ENCODE peak calls at places on chromosomes 12 and 14, in ten cellular contexts. E, C, F, N, G, R, K, V, I and H are unnamed samples.

GRCh38 chr12:70576341-70577282 is 60.6 kb downstream of the PTPRB start:
- DNase-seq in E (peak; percentile 50), C (no peak), F (no peak), N (peak; percentile 85), G (no peak), R (no peak), K (no peak), V (no peak), I (no peak), H (no peak)

GRCh38 chr14:56862843-56863242 is 52.6 kb upstream of the OTX2 start:
- DNase-seq in E (no peak), C (no peak), F (no peak), N (no peak), G (no peak), R (no peak), K (no peak), V (no peak), I (no peak), H (peak; percentile 47)

GRCh38 chr12:59182191-59182590 is 261.9 kb upstream of the LRIG3 start:
- DNase-seq in E (no peak), C (no peak), F (no peak), N (no peak), G (no peak), R (no peak), K (no peak), V (no peak), I (no peak), H (no peak)

GRCh38 chr12:25769076-25769945 is 189.2 kb upstream of the RASSF8 start:
- DNase-seq in E (peak; percentile 49), C (no peak), F (no peak), N (peak; percentile 93), G (no peak), R (no peak), K (peak; percentile 69), V (no peak), I (no peak), H (no peak)

GRCh38 chr12:43309845-43310405 is 242.1 kb downstream of the ADAMTS20 start:
- DNase-seq in E (peak; percentile 96), C (no peak), F (no peak), N (peak; percentile 99), G (no peak), R (no peak), K (no peak), V (no peak), I (no peak), H (no peak)

GRCh38 chr12:104975621-104976343 is 10.3 kb upstream of the NOPCHAP1 start:
- DNase-seq in E (no peak), C (no peak), F (no peak), N (peak; percentile 48), G (no peak), R (no peak), K (no peak), V (no peak), I (no peak), H (no peak)

GRCh38 chr12:124129132-124129531 is 156.1 kb downstream of the ZNF664 start:
- DNase-seq in E (no peak), C (no peak), F (no peak), N (no peak), G (no peak), R (no peak), K (no peak), V (no peak), I (no peak), H (no peak)

GRCh38 chr12:21527451-21528180 is 1.5 kb downstream of the SPX start:
- DNase-seq in E (no peak), C (peak; percentile 56), F (peak; percentile 77), N (peak; percentile 18), G (peak; percentile 69), R (no peak), K (peak; percentile 61), V (peak; percentile 58), I (peak; percentile 25), H (peak; percentile 63)

GRCh38 chr12:53752192-53752601 is 418 bp upstream of the CISTR start:
- DNase-seq in E (no peak), C (no peak), F (no peak), N (no peak), G (no peak), R (no peak), K (no peak), V (no peak), I (no peak), H (no peak)
- H3K4me3 ChIP-seq in E (no peak overlapping the region), C (peak overlapping the region; percentile 53), F (peak overlapping the region; percentile 55), N (no peak overlapping the region), G (no peak overlapping the region), R (peak overlapping the region; percentile 57), K (peak overlapping the region; percentile 59), V (peak overlapping the region; percentile 73), I (peak overlapping the region; percentile 61), H (peak overlapping the region; percentile 62)

DNA sequence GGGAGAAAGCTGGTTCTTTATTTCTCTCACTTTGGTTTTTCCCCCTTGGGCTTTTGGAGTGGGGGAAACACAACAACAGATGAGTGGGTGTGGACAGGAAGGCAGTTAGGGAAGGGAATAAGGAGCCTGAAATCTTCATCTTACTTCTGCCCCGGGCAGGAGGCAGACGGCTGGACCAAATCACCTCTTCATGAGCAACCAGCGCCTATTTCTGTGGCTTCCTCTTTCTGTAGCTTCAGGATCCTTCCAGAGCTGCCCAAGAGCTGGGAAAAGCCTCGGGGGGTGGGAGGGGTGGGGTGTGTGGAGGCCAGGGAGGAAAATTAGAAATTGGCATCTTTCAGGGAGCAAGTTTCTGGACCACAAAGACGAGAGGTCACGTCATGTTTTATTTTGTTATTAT is 218.4 kb downstream of the PHETA1 start:
- DNase-seq in E (no peak), C (no peak), F (no peak), N (no peak), G (no peak), R (no peak), K (no peak), V (no peak), I (no peak), H (no peak)
- TF ChIP-seq CTCF in E (no peak), C (no peak), F (no peak), N (no peak), G (no peak), R (no peak), K (no peak), V (no peak), I (no peak), H (no peak)

GRCh38 chr14:23294734-23295561 is 7.7 kb downstream of the PPP1R3E start:
- DNase-seq in E (no peak), C (peak; percentile 50), F (no peak), N (peak; percentile 51), G (peak; percentile 64), R (peak; percentile 47), K (peak; percentile 46), V (no peak), I (no peak), H (no peak)
- H3K27me3 ChIP-seq in E (peaks cover 6% of the 10 kb centered on the region), C (no peaks in the 10 kb centered on the region), F (no peaks in the 10 kb centered on the region), N (peaks cover 3% of the 10 kb centered on the region), G (no peaks in the 10 kb centered on the region), R (no peaks in the 10 kb centered on the region), K (peaks cover 4% of the 10 kb centered on the region), V (no peaks in the 10 kb centered on the region), I (no peaks in the 10 kb centered on the region), H (no peaks in the 10 kb centered on the region)

GRCh38 chr12:46367351-46368029 is 5.1 kb downstream of the SLC38A2 start:
- DNase-seq in E (no peak), C (no peak), F (no peak), N (no peak), G (no peak), R (no peak), K (no peak), V (no peak), I (no peak), H (no peak)
- H3K4me3 ChIP-seq in E (peak overlapping the region; percentile 95), C (peak overlapping the region; percentile 95), F (peak overlapping the region; percentile 92), N (peak overlapping the region; percentile 38), G (no peak overlapping the region), R (peak overlapping the region; percentile 72), K (peak overlapping the region; percentile 86), V (peak overlapping the region; percentile 94), I (peak overlapping the region; percentile 87), H (peak overlapping the region; percentile 89)

GRCh38 chr14:92994942-92995341 is 72.0 kb downstream of the CHGA start:
- DNase-seq in E (no peak), C (no peak), F (no peak), N (no peak), G (no peak), R (no peak), K (no peak), V (no peak), I (no peak), H (no peak)
- TF ChIP-seq CTCF in E (no peak), C (no peak), F (no peak), N (no peak), G (no peak), R (no peak), K (no peak), V (no peak), I (no peak), H (no peak)

DNA sequence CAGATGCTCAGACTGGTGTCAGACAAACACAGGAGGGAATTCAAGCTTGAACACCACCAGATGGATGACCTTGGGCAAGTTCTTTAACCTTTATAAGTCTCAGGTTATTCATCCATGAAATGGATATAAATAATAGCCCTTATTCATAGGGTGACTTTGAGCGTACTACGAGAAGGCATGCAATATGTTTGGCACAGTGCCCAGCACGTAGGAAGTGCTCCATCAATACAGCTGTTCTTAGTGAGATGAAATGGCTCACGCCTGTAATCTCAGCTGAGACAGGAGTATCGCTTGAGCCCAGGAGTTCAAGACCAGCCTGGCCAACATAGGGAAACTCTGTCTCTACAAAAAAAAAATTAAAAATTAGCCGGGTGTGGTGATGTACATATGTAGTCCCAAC is 84.8 kb upstream of the FICD start:
- DNase-seq in E (no peak), C (no peak), F (no peak), N (peak; percentile 8), G (peak; percentile 8), R (no peak), K (no peak), V (no peak), I (no peak), H (no peak)
- H3K27me3 ChIP-seq in E (no peaks in the 10 kb centered on the region), C (peaks cover 7% of the 10 kb centered on the region), F (no peaks in the 10 kb centered on the region), N (no peaks in the 10 kb centered on the region), G (no peaks in the 10 kb centered on the region), R (peaks cover 3% of the 10 kb centered on the region), K (no peaks in the 10 kb centered on the region), V (peaks cover 25% of the 10 kb centered on the region), I (no peaks in the 10 kb centered on the region), H (no peaks in the 10 kb centered on the region)

DNA sequence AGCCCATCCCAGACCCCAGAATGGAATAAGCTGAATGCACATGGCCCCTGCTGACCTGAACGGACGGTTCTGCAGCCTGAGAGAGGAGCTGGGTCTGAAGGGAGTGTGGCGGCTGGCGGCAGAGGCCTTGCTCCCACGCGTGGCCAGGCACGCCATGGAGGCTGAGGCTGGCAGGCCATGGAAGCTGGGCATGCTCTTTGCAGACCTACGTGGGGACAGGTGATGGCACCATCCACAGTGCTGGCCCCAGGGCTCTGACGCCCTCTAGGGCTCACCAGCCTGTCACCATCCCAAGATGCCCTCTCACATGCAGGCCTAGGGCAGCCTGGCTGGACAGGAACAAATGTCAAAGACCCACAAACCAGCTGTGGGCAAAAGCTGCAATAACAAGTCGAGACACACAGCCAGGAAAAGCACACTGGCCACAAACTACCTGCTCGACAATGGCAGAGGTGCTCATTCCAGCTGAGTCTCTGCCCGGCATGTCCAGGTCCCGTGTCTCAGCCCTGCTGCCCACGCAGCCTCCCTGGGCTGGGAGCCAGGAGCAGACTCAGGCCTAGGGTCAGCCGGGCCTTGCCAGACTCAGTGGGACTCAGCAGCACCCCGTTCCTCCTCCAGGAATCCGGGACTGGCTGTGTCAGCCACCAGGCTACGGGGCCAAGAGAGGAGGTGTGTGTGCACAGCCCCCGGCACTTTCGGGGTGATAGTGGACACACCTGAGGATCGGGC is 19.7 kb downstream of the BTBD6 start:
- DNase-seq in E (no peak), C (no peak), F (no peak), N (no peak), G (no peak), R (no peak), K (no peak), V (no peak), I (no peak), H (no peak)
- H3K4me3 ChIP-seq in E (no peak overlapping the region), C (no peak overlapping the region), F (no peak overlapping the region), N (no peak overlapping the region), G (no peak overlapping the region), R (no peak overlapping the region), K (no peak overlapping the region), V (no peak overlapping the region), I (no peak overlapping the region), H (no peak overlapping the region)